ENCODE peak calls at places on chromosomes 3 and 15, in four cellular contexts. One of them, this sample, is unnamed.

GRCh38 chr3:47890832-47891620 is 88.1 kb downstream of the DHX30 start:
- DNase-seq in cardiac fibroblast: no peak
- DNase-seq in omental fat pad: no peak
- DNase-seq in AG09319: no peak
- DNase-seq in this sample: peak

GRCh38 chr3:39361252-39361927 is 21.8 kb upstream of the SLC25A38 start:
- DNase-seq in cardiac fibroblast: no peak
- DNase-seq in omental fat pad: no peak
- DNase-seq in AG09319: no peak
- DNase-seq in this sample: no peak

GRCh38 chr15:62653122-62653521 is 389.4 kb upstream of the TPM1 start:
- DNase-seq in cardiac fibroblast: no peak
- DNase-seq in omental fat pad: no peak
- DNase-seq in AG09319: no peak
- DNase-seq in this sample: no peak

GRCh38 chr3:43707998-43708397 is 17.3 kb downstream of the ABHD5 start:
- DNase-seq in cardiac fibroblast: peak
- DNase-seq in omental fat pad: no peak
- DNase-seq in AG09319: no peak
- DNase-seq in this sample: no peak

GRCh38 chr3:30342319-30343060 is 263.9 kb upstream of the TGFBR2 start:
- DNase-seq in cardiac fibroblast: peak
- DNase-seq in omental fat pad: no peak
- DNase-seq in AG09319: peak
- DNase-seq in this sample: peak

GRCh38 chr3:24351779-24352469 is 142.7 kb downstream of the THRB start:
- DNase-seq in cardiac fibroblast: peak
- DNase-seq in omental fat pad: no peak
- DNase-seq in AG09319: no peak
- DNase-seq in this sample: no peak

GRCh38 chr3:76497636-76498035 is 542.3 kb upstream of the ROBO2 start:
- DNase-seq in cardiac fibroblast: peak
- DNase-seq in omental fat pad: no peak
- DNase-seq in AG09319: no peak
- DNase-seq in this sample: no peak

GRCh38 chr15:67303490-67304363 is 49.1 kb downstream of the IQCH start:
- DNase-seq in cardiac fibroblast: peak
- DNase-seq in omental fat pad: no peak
- DNase-seq in AG09319: no peak
- DNase-seq in this sample: no peak

GRCh38 chr3:143352850-143353550 is 233.4 kb downstream of the CHST2 start:
- DNase-seq in cardiac fibroblast: no peak
- DNase-seq in omental fat pad: no peak
- DNase-seq in AG09319: no peak
- DNase-seq in this sample: no peak

This sample was measured in tibial nerve.